ENCODE peak calls at places on chromosomes 3 and 15, in seven cellular contexts. K, L, C, G, F, E and O are unnamed samples.

GRCh38 chr15:55319537-55320325 is 709 bp downstream of the PIGB start:
- DNase-seq in E (peak; percentile 62), F (no peak), L (peak; percentile 29), K (no peak), C (peak; percentile 24), G (no peak), O (no peak)

GRCh38 chr3:46693897-46694235 is 387 bp upstream of the ALS2CL start:
- DNase-seq in F (peak; percentile 55), L (peak; percentile 54), G (no peak), K (no peak), C (no peak), E (peak; percentile 81), O (peak; percentile 87)

GRCh38 chr3:15997274-15997943 is 177.1 kb upstream of the GALNT15 start:
- DNase-seq in E (no peak), C (no peak), L (no peak), F (no peak), K (no peak), G (no peak), O (no peak)

GRCh38 chr3:4771238-4771637 is 208.0 kb upstream of the BHLHE40 start:
- DNase-seq in F (no peak), E (no peak), L (no peak), G (no peak), C (no peak), K (no peak), O (no peak)

GRCh38 chr3:55968331-55968730 is 481.2 kb upstream of the WNT5A start:
- DNase-seq in G (no peak), C (peak; percentile 7), F (no peak), L (no peak), E (no peak), K (no peak), O (no peak)

GRCh38 chr3:62167566-62168262 is 205.6 kb downstream of the FEZF2 start:
- DNase-seq in K (no peak), L (no peak), E (no peak), G (no peak), F (no peak), C (peak; percentile 4), O (no peak)

GRCh38 chr3:16883057-16883725 is 1.6 kb upstream of the PLCL2 start:
- DNase-seq in G (no peak), F (no peak), L (no peak), C (no peak), E (no peak), K (no peak), O (peak; percentile 79)

GRCh38 chr15:60115579-60116415 is 111.7 kb downstream of the FOXB1 start:
- DNase-seq in E (no peak), L (no peak), F (no peak), G (no peak), K (no peak), C (peak; percentile 36), O (no peak)

GRCh38 chr3:127206154-127206553 is 13.2 kb downstream of the PRR23E start:
- DNase-seq in L (no peak), K (no peak), F (no peak), G (no peak), C (no peak), E (no peak), O (no peak)

GRCh38 chr15:75760689-75761435 is 48.2 kb upstream of the CSPG4 start:
- DNase-seq in L (no peak), E (no peak), K (no peak), C (no peak), F (no peak), G (no peak), O (peak; percentile 53)

GRCh38 chr3:78091478-78092119 is 1051.7 kb downstream of the ROBO2 start:
- DNase-seq in E (no peak), K (no peak), F (no peak), G (no peak), L (no peak), C (no peak), O (no peak)

GRCh38 chr3:63354160-63354559 is 76.1 kb downstream of the SYNPR start:
- DNase-seq in C (no peak), F (no peak), E (no peak), K (no peak), G (no peak), L (no peak), O (no peak)

GRCh38 chr15:65083262-65083701 is 6.7 kb downstream of the KBTBD13 start:
- DNase-seq in F (no peak), C (no peak), L (no peak), G (no peak), K (no peak), E (no peak), O (no peak)

GRCh38 chr15:90126457-90127435 is 24.5 kb upstream of the IDH2 start:
- DNase-seq in K (no peak), F (no peak), L (peak; percentile 72), C (no peak), G (no peak), E (peak; percentile 52), O (peak; percentile 37)

GRCh38 chr3:100106094-100106493 is 8.2 kb downstream of the FILIP1L start:
- DNase-seq in K (no peak), F (no peak), E (no peak), C (peak; percentile 16), G (no peak), L (no peak), O (no peak)

GRCh38 chr3:159987291-159987711 is 1.3 kb upstream of the IL12A start:
- DNase-seq in C (peak; percentile 74), E (no peak), L (no peak), G (peak; percentile 36), K (no peak), F (no peak), O (no peak)

GRCh38 chr15:100169615-100170279 is 172.0 kb downstream of the ADAMTS17 start:
- DNase-seq in K (no peak), F (no peak), E (no peak), C (no peak), L (no peak), G (no peak), O (no peak)

GRCh38 chr15:89362203-89363101 is 27.8 kb upstream of the POLG start:
- DNase-seq in G (no peak), L (no peak), K (peak; percentile 14), C (no peak), E (no peak), F (peak; percentile 35), O (peak; percentile 59)

GRCh38 chr3:127690106-127690505 is 17.4 kb downstream of the ABTB1 start:
- DNase-seq in K (no peak), E (peak; percentile 67), L (peak; percentile 22), C (peak; percentile 49), F (no peak), G (peak; percentile 69), O (peak; percentile 35)

GRCh38 chr3:155352900-155353490 is 59.5 kb upstream of the STRIT1 start:
- DNase-seq in F (no peak), L (no peak), C (peak; percentile 33), K (no peak), E (no peak), G (no peak), O (no peak)

GRCh38 chr15:95872366-95872771 is 458.1 kb upstream of the NR2F2 start:
- DNase-seq in E (no peak), L (no peak), C (peak; percentile 91), F (no peak), K (no peak), G (peak; percentile 81), O (no peak)

GRCh38 chr3:112302881-112303761 is 9.1 kb upstream of the SLC9C1 start:
- DNase-seq in L (no peak), E (no peak), G (no peak), F (no peak), K (no peak), C (no peak), O (no peak)

GRCh38 chr3:192795021-192795420 is 67.7 kb upstream of the FGF12 start:
- DNase-seq in F (no peak), E (no peak), G (no peak), C (no peak), L (no peak), K (no peak), O (no peak)

GRCh38 chr15:57534279-57534678 is 57.4 kb upstream of the MYZAP start:
- DNase-seq in F (no peak), L (no peak), E (no peak), K (no peak), C (no peak), G (no peak), O (no peak)
- H3K36me3 ChIP-seq in F (no peaks in the 10 kb centered on the region), L (peaks cover 2% of the 10 kb centered on the region), E (no peaks in the 10 kb centered on the region), K (no peaks in the 10 kb centered on the region), C (no peaks in the 10 kb centered on the region), G (no peaks in the 10 kb centered on the region), O (no peaks in the 10 kb centered on the region)

DNA sequence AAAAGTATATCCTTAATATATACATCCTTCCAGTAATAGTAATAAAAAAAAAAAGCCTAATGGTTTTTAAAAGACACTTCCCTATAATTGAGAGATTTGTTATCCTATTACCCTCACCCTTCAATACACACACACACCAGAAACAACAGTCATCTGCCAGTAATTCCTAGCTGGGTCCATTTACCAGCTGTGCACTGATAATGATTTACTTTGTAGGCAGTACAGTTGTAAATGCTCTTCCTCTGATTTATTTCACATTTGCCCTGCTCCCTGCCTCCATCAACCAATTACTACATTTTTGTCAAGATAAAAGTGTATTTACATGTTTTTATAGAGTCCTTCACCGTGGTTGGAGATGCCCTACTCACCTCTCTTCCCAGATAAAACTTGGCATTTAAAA is 12.4 kb downstream of the TPM1 start:
- DNase-seq in F (no peak), K (no peak), G (no peak), E (no peak), C (no peak), L (no peak), O (no peak)
- H3K36me3 ChIP-seq in F (peaks cover 5% of the 10 kb centered on the region), K (peaks cover 13% of the 10 kb centered on the region), G (peaks cover 85% of the 10 kb centered on the region), E (peaks cover 19% of the 10 kb centered on the region), C (peaks cover 30% of the 10 kb centered on the region), L (peaks cover 28% of the 10 kb centered on the region), O (peaks cover 35% of the 10 kb centered on the region)

DNA sequence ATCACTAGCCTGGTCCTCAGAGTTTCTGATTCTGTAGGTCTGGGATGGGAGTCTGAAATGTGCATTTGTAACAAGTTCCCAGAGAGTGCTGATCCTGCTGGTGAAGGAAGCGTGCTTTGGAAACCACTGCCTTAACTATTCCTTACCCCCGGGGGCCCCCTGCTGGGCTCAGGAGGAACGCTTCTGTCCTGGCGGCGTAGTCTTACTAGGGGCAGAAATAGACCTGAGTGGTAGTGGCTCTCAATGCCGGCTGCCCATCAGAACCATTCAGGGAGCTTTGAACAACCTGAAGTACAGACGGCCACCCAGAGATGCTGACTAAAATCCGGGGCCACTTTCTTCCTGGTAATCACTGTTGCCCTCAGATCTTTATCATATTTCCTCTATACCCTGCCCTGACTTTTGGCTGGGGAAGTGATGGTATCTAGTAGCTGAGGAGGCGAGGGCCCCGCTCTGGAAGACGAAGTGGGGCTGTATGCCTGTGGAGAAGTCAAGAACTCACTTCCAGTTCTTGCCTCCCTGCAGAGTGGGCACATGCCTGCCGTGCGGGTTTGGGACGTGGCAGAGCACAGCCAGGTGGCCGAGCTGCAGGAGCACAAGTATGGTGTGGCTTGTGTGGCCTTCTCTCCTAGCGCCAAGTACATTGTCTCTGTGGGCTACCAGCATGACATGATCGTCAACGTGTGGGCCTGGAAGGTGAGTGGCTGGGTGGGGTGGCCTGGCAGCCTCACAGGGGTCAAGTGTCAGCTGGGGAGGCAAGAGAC is 16.3 kb upstream of the JMJD7 start:
- DNase-seq in C (peak; percentile 60), L (peak; percentile 86), K (peak; percentile 64), E (peak; percentile 89), F (peak; percentile 80), G (peak; percentile 79), O (peak; percentile 93)
- H3K36me3 ChIP-seq in C (peaks cover 48% of the 10 kb centered on the region), L (peaks cover 1% of the 10 kb centered on the region), K (no peaks in the 10 kb centered on the region), E (peaks cover 7% of the 10 kb centered on the region), F (peaks cover 13% of the 10 kb centered on the region), G (peaks cover 39% of the 10 kb centered on the region), O (peaks cover 11% of the 10 kb centered on the region)

DNA sequence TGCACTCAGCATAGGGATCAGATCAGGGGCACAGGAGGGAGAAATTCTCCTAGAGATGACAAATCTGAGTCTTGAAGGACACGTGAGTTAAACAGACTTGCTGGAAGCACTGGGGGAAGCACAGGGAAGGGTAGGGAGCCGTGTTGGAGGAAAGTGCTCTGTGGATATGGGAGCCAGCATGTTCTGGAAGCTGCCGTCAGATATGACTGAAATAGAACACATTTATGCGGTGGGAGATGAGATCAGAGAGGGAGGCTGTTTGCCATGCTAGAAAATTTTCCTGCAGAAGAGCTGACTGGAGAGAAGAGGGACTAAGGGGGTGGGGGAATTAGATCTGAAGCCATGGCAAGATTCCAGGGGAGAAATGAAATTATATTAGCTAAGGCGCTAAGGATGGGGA is 1.8 kb downstream of the TAMM41 start:
- DNase-seq in K (no peak), E (no peak), G (no peak), F (no peak), L (no peak), C (no peak), O (no peak)
- H3K36me3 ChIP-seq in K (peaks cover 32% of the 10 kb centered on the region), E (peaks cover 3% of the 10 kb centered on the region), G (peaks cover 18% of the 10 kb centered on the region), F (peaks cover 21% of the 10 kb centered on the region), L (peaks cover 2% of the 10 kb centered on the region), C (peaks cover 5% of the 10 kb centered on the region), O (peaks cover 42% of the 10 kb centered on the region)